ENCODE peak calls at places on chromosomes 16 and 17, in six cellular contexts. W, E, A, C, K and P are unnamed samples.
A peak's percentile ranks its signal among the peaks of the same experiment; 100 is the strongest.

GRCh38 chr17:38428150-38428642 is at the start of gene ARHGAP23:
- DNase-seq in A (peak; percentile 76), C (no peak), E (peak; percentile 74), W (peak; percentile 96), K (peak; percentile 57), P (peak; percentile 51)

GRCh38 chr17:74473294-74473693 is 6.9 kb downstream of the CD300A start:
- DNase-seq in C (no peak), K (no peak), E (no peak), A (no peak), W (no peak), P (no peak)

GRCh38 chr17:50110591-50111349 is 15.6 kb downstream of the PDK2 start:
- DNase-seq in C (no peak), A (no peak), K (no peak), W (peak; percentile 69), E (no peak), P (no peak)

GRCh38 chr16:20735504-20735903 is 6.1 kb downstream of the THUMPD1 start:
- DNase-seq in C (no peak), W (no peak), K (no peak), A (peak; percentile 31), E (no peak), P (no peak)

GRCh38 chr16:82655315-82655714 is 28.5 kb downstream of the CDH13 start:
- DNase-seq in C (no peak), E (no peak), K (no peak), A (peak; percentile 85), W (no peak), P (no peak)

GRCh38 chr17:83086197-83086880 is 6.9 kb downstream of the METRNL start:
- DNase-seq in A (no peak), C (no peak), W (no peak), E (no peak), K (no peak), P (no peak)

GRCh38 chr17:29138184-29138955 is 41.8 kb downstream of the MYO18A start:
- DNase-seq in E (no peak), W (no peak), K (no peak), A (no peak), C (no peak), P (peak; percentile 53)

GRCh38 chr16:25184771-25185170 is 32.0 kb upstream of the AQP8 start:
- DNase-seq in A (no peak), K (no peak), W (no peak), E (no peak), C (no peak), P (no peak)

GRCh38 chr17:65294184-65294719 is 157.1 kb downstream of the RGS9 start:
- DNase-seq in C (peak; percentile 72), A (peak; percentile 74), K (peak; percentile 77), W (peak; percentile 87), E (peak; percentile 83), P (peak; percentile 67)

GRCh38 chr17:41885733-41886132 is 20.5 kb upstream of the KLHL11 start:
- DNase-seq in C (no peak), W (peak; percentile 50), K (peak; percentile 48), E (peak; percentile 90), A (no peak), P (no peak)

GRCh38 chr17:83193336-83194188 is 114.2 kb downstream of the METRNL start:
- DNase-seq in A (no peak), E (no peak), W (no peak), C (no peak), K (no peak), P (peak; percentile 50)

GRCh38 chr17:2685696-2686095 is 25.9 kb downstream of the CLUH start:
- DNase-seq in E (no peak), C (no peak), K (no peak), W (peak; percentile 28), A (no peak), P (no peak)

GRCh38 chr17:11935734-11936406 is 61.4 kb downstream of the ZNF18 start:
- DNase-seq in W (peak; percentile 57), E (peak; percentile 69), C (peak; percentile 43), K (peak; percentile 72), A (peak; percentile 54), P (peak; percentile 41)

GRCh38 chr17:49708515-49709161 is 874 bp upstream of the SLC35B1 start:
- DNase-seq in E (peak; percentile 11), K (no peak), C (no peak), A (no peak), W (no peak), P (no peak)

GRCh38 chr16:54291981-54292487 is 5.4 kb upstream of the IRX3 start:
- DNase-seq in K (no peak), C (no peak), A (no peak), E (no peak), W (no peak), P (no peak)

GRCh38 chr16:20624882-20625807 is 49.0 kb upstream of the ACSM2B start:
- DNase-seq in K (no peak), E (no peak), A (no peak), C (no peak), W (no peak), P (no peak)

GRCh38 chr16:47866431-47866830 is 289.4 kb downstream of the ABCC12 start:
- DNase-seq in A (no peak), K (no peak), C (no peak), W (no peak), E (no peak), P (no peak)

GRCh38 chr17:7836596-7837374 is 2.8 kb downstream of the KDM6B start:
- DNase-seq in W (peak; percentile 85), C (peak; percentile 96), A (peak; percentile 99), K (peak; percentile 98), E (peak; percentile 98), P (peak; percentile 93)

GRCh38 chr17:31780436-31780835 is 78.6 kb downstream of the COPRS start:
- DNase-seq in A (no peak), K (no peak), W (no peak), C (no peak), E (no peak), P (no peak)

GRCh38 chr16:4087990-4088577 is 28.2 kb downstream of the ADCY9 start:
- DNase-seq in W (no peak), E (no peak), K (no peak), A (no peak), C (no peak), P (no peak)

GRCh38 chr16:89365044-89365467 is 125.3 kb downstream of the ANKRD11 start:
- DNase-seq in K (no peak), W (peak; percentile 24), C (no peak), A (no peak), E (no peak), P (no peak)

GRCh38 chr16:29995330-29995910 is at the start of gene HIRIP3:
- DNase-seq in E (peak; percentile 94), W (peak; percentile 94), C (peak; percentile 66), A (peak; percentile 80), K (peak; percentile 86), P (peak; percentile 92)

GRCh38 chr16:89374393-89374948 is 115.9 kb downstream of the ANKRD11 start:
- DNase-seq in K (peak; percentile 31), W (peak; percentile 79), E (peak; percentile 74), C (no peak), A (peak; percentile 56), P (no peak)

GRCh38 chr16:87343753-87344050 is 26.5 kb upstream of the C16orf95 start:
- DNase-seq in K (no peak), A (no peak), C (no peak), E (no peak), W (no peak), P (no peak)

GRCh38 chr17:49779730-49780220 is 8.7 kb upstream of the KAT7 start:
- DNase-seq in K (peak; percentile 60), W (peak; percentile 40), C (peak; percentile 34), E (peak; percentile 15), A (peak; percentile 79), P (peak; percentile 61)

GRCh38 chr17:58338907-58339774 is 10.5 kb upstream of the TSPOAP1 start:
- DNase-seq in C (no peak), A (peak; percentile 70), W (peak; percentile 79), E (peak; percentile 26), K (no peak), P (peak; percentile 86)

GRCh38 chr17:36703860-36704266 is 102.5 kb downstream of the MRM1 start:
- DNase-seq in K (peak; percentile 22), A (peak; percentile 22), C (no peak), E (peak; percentile 94), W (peak; percentile 37), P (peak; percentile 5)

GRCh38 chr17:81036128-81036891 is 1.4 kb downstream of the BAIAP2 start:
- DNase-seq in A (no peak), C (no peak), E (no peak), W (no peak), K (no peak), P (no peak)

GRCh38 chr16:75710344-75710743 is 9.1 kb upstream of the DUXB start:
- DNase-seq in E (no peak), W (no peak), C (no peak), K (no peak), A (no peak), P (peak; percentile 28)

GRCh38 chr17:45316271-45317112 is at the start of gene MAP3K14:
- DNase-seq in C (no peak), E (peak; percentile 89), A (peak; percentile 74), W (peak; percentile 87), K (peak; percentile 71), P (peak; percentile 79)

GRCh38 chr16:75053791-75054555 is 55.1 kb downstream of the ZNRF1 start:
- DNase-seq in W (peak; percentile 55), K (peak; percentile 66), C (peak; percentile 40), A (no peak), E (no peak), P (no peak)

GRCh38 chr17:77974396-77974795 is 15.9 kb downstream of the TNRC6C start:
- DNase-seq in W (no peak), E (no peak), K (no peak), A (no peak), C (no peak), P (no peak)
- H3K4me2 ChIP-seq in W (no peak overlapping the region), E (no peak overlapping the region), K (no peak overlapping the region), A (no peak overlapping the region), C (no peak overlapping the region), P (no peak overlapping the region)

DNA sequence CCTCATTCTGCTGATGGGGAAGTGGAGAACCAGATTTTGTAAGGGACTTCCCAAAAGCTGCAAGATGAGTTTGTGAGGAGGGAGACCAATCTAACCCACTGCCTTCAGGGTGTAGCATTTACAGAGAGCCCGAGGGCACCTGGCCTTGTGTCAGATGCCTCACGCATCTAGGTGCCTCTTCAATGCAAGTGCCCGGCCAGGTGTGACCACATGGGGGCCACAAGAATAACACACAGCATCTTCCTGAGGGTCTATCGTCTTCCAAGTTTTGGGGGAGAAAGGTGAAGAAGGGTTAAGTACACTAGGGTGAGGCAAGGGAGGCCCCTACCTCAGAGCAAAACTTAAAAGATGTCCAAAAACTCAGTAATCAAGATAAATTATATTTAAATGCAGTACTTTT is 401.7 kb upstream of the CDH5 start:
- DNase-seq in A (no peak), E (no peak), W (no peak), C (no peak), K (no peak), P (no peak)
- TF ChIP-seq CTCF in A (no peak), E (no peak), W (no peak), C (peak; percentile 17), K (no peak), P (no peak)

DNA sequence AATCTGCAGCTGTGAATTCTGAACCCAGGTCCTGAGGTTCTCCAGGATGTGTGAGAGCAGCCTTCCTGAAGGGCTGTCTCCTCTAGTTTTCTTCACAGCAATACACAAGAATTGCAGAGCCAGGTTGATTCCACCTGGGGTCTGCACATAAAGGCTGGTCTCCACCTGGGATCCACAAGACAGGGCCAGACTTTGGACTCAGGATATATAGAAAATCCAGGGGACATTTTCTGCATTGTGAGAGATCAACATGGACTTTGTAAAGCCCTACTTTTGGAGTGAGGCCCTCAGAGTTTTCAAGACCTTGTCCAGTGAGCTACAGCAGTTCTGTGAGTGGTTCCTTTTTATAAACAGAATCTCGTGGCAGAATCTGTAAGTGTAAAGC is 6.3 kb downstream of the ZNF267 start:
- DNase-seq in A (no peak), C (no peak), K (no peak), W (no peak), E (no peak), P (no peak)
- H3K4me2 ChIP-seq in A (no peak overlapping the region), C (peak overlapping the region; percentile 6), K (no peak overlapping the region), W (no peak overlapping the region), E (no peak overlapping the region), P (no peak overlapping the region)

GRCh38 chr17:56879280-56879679 is 34.6 kb downstream of the TRIM25 start:
- DNase-seq in K (no peak), E (no peak), W (no peak), A (no peak), C (no peak), P (no peak)
- TF ChIP-seq CTCF in K (no peak), E (no peak), W (no peak), A (no peak), C (no peak), P (no peak)